ENCODE peak calls at places on chromosome 5, in five cellular contexts. T, W, F, H and N are unnamed samples.

GRCh38 chr5:134029156-134029555 is 24.4 kb upstream of the VDAC1 start:
- DNase-seq in W (peak), F (peak), T (no peak), H (peak), N (no peak)

GRCh38 chr5:100641833-100642232 is 106.7 kb downstream of the FAM174A start:
- DNase-seq in T (no peak), H (no peak), F (no peak), W (no peak), N (no peak)

GRCh38 chr5:139896718-139897117 is 101.1 kb downstream of the PSD2 start:
- DNase-seq in F (no peak), H (no peak), T (no peak), W (no peak), N (no peak)

GRCh38 chr5:102599289-102599688 is 100.5 kb upstream of the SLCO6A1 start:
- DNase-seq in F (no peak), W (no peak), T (no peak), H (no peak), N (no peak)

GRCh38 chr5:146345578-146346366 is 7.1 kb downstream of the POU4F3 start:
- DNase-seq in F (no peak), H (no peak), T (no peak), W (no peak), N (no peak)

GRCh38 chr5:90477073-90477472 is 2.4 kb downstream of the POLR3G start:
- DNase-seq in H (no peak), F (no peak), W (peak), T (no peak), N (no peak)

GRCh38 chr5:68849906-68850305 is 243.9 kb upstream of the SLC30A5 start:
- DNase-seq in W (no peak), F (no peak), T (no peak), H (no peak), N (no peak)

GRCh38 chr5:5341531-5342292 is 80.8 kb upstream of the ICE1 start:
- DNase-seq in T (no peak), H (peak), F (peak), W (peak), N (no peak)

GRCh38 chr5:156949424-156949823 is 13.6 kb downstream of the TIMD4 start:
- DNase-seq in H (no peak), W (no peak), T (no peak), F (no peak), N (no peak)

GRCh38 chr5:16578474-16578883 is 38.3 kb downstream of the RETREG1 start:
- DNase-seq in T (no peak), F (no peak), W (no peak), H (peak), N (no peak)

GRCh38 chr5:14185336-14186131 is 42.4 kb downstream of the TRIO start:
- DNase-seq in W (peak), T (no peak), F (peak), H (peak), N (no peak)

GRCh38 chr5:55338092-55338613 is 30.4 kb downstream of the MTREX start:
- DNase-seq in T (no peak), W (no peak), F (no peak), H (no peak), N (no peak)

GRCh38 chr5:37844004-37844403 is 4.2 kb upstream of the GDNF start:
- DNase-seq in T (no peak), W (no peak), H (no peak), F (no peak), N (no peak)

GRCh38 chr5:18553269-18553668 is 919.0 kb downstream of the TAF11L14 start:
- DNase-seq in T (no peak), W (peak), H (peak), F (peak), N (no peak)

GRCh38 chr5:21238786-21239185 is 1250.8 kb upstream of the CDH18 start:
- DNase-seq in T (no peak), W (no peak), H (peak), F (peak), N (no peak)

GRCh38 chr5:103346162-103346748 is 87.7 kb downstream of the MACIR start:
- DNase-seq in H (no peak), T (no peak), W (no peak), F (no peak), N (no peak)

GRCh38 chr5:132315529-132316067 is 21.4 kb downstream of the SLC22A4 start:
- DNase-seq in W (no peak), T (no peak), F (no peak), H (no peak), N (no peak)

GRCh38 chr5:32760091-32760509 is 49.0 kb downstream of the NPR3 start:
- DNase-seq in T (no peak), H (peak), F (peak), W (no peak), N (no peak)

GRCh38 chr5:142433526-142434321 is 108.9 kb upstream of the SPRY4 start:
- DNase-seq in H (peak), W (peak), T (no peak), F (peak), N (no peak)

GRCh38 chr5:175922192-175922885 is 45.8 kb downstream of the THOC3 start:
- DNase-seq in W (peak), T (no peak), F (peak), H (peak), N (no peak)

GRCh38 chr5:74167206-74167929 is 473.2 kb downstream of the ENC1 start:
- DNase-seq in T (no peak), H (peak), F (peak), W (peak), N (no peak)

DNA sequence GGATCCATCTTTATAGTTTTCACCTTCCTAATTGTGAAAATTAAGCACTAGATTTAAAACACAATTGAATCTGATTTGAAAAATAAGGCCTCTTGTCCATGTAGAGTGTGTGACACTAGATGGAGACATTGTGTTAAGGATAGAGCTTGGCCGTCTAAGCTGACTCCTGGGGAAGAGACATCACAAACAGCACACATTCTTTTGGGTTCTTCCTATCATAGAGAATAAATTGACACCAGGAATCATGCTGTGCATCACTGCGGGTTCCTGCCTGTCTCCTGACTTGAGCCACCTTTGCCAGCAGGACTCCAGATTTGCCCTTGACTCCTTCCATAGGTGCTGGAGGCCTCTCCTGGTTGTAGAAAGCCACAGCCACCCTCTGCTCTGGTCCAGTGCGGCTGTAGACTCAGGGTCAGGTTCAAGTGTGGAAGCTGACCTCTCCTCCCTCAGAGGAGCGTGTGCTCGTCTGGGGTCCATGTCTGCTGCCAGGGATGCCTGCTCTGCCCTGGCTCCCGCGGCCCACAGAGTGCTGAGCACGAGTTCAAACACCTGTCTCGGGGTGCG is 11.2 kb downstream of the ROPN1L start:
- DNase-seq in H (peak), F (peak), W (peak), T (peak), N (peak)
- H3K9ac ChIP-seq in H (no peak), F (peak), W (no peak), T (no peak), N (no peak)

GRCh38 chr5:1526681-1527131 is 2.9 kb upstream of the LPCAT1 start:
- DNase-seq in H (no peak), T (no peak), F (no peak), W (no peak), N (peak)
- H2AFZ ChIP-seq in H (no peak), T (no peak), F (no peak), W (no peak), N (no peak)

GRCh38 chr5:149140197-149141002 is 893 bp upstream of the ABLIM3 start:
- DNase-seq in T (no peak), H (no peak), F (no peak), W (no peak), N (no peak)

GRCh38 chr5:149141224-149141956 is at the start of gene ABLIM3:
- DNase-seq in T (no peak), F (no peak), W (peak), H (no peak), N (no peak)

GRCh38 chr5:149144637-149145036 is 3.3 kb downstream of the ABLIM3 start:
- DNase-seq in T (no peak), F (no peak), H (no peak), W (no peak), N (no peak)

GRCh38 chr5:149143470-149143869 is 2.2 kb downstream of the ABLIM3 start:
- DNase-seq in W (no peak), F (peak), T (no peak), H (peak), N (no peak)

DNA sequence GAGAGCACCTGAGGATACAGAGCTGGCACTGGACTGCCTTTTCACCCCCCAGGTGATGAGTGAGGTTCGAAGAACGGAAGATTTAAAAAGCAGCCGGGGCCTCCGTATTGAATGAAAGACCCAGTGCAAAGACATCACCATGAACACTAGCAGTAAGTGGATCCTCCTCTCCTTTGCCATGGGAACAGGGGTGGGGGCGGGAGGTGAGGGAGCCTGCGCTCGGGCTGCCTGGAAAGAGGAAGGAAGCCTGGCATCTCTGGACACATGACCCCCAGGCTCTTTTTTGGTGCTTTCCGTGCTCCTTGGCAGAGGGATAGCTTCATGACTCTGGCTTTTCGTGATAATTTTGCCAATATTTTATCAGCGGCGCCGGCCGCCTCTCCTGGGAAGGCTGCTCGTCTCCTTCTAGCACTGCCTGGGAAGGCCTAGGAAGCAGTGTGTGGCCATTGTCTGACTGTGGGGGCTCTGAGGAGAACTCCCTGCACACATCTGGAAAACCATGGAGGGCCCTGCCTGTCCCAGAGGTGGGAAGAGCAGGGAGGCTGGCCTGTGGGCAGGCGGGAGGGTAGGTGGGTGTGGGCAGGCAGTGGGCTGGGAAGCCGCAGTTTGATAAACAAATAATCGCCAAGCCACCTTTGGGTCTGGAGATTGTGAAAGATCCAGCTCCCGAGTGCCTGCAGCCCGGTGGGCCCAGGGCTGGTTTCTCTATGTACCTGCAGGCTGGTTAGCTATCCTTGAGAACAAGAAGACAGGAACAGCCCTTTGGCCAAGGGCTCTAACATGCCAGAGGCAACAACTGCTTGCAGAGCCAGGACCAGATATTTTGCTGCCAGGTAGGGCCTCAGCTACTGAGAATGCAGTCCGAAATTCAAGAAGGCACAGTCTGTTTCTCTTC is 911 bp downstream of the ABLIM3 start:
- DNase-seq in T (no peak), W (no peak), F (no peak), H (peak), N (no peak)
- H3K9ac ChIP-seq in T (peak), W (peak), F (peak), H (peak), N (no peak)

DNA sequence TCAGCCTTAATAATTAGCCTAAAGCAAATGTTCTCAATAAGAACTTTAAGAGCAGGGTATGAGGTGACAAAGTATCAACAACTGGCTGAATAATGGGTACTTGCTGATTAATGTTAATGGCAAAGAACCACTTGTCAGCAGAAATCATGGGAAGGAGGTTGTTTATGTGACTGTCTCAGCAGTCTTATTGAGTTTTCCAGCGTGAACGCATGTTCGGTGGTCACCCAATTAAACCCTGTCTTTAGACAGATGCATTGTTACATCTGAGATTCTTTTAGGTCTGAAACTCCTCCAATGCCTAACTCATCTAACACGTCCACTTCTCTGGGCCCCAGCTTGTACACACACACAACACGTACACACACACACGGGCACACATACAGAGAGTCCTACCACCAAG is 18.2 kb upstream of the TSSK1B start:
- DNase-seq in T (no peak), H (no peak), W (no peak), F (no peak), N (no peak)
- H2AFZ ChIP-seq in T (no peak), H (no peak), W (no peak), F (no peak), N (no peak)

GRCh38 chr5:167952278-167952990 is 339.0 kb upstream of the WWC1 start:
- DNase-seq in T (no peak), F (no peak), H (no peak), W (no peak), N (no peak)

GRCh38 chr5:167950126-167950721 is 341.2 kb upstream of the WWC1 start:
- DNase-seq in H (peak), T (no peak), W (peak), F (peak), N (no peak)

GRCh38 chr5:167953151-167953788 is 338.2 kb upstream of the WWC1 start:
- DNase-seq in H (peak), W (peak), F (no peak), T (no peak), N (no peak)

GRCh38 chr5:167949435-167949834 is 342.0 kb upstream of the WWC1 start:
- DNase-seq in H (peak), F (no peak), W (no peak), T (no peak), N (no peak)

GRCh38 chr5:167951121-167951520 is 340.3 kb upstream of the WWC1 start:
- DNase-seq in T (no peak), H (no peak), W (no peak), F (no peak), N (no peak)
- H3K9ac ChIP-seq in T (no peak), H (no peak), W (peak), F (peak), N (no peak)